ENCODE peak calls at places on chromosomes 4 and X, in four cellular contexts. H, Z, O and V are unnamed samples.
A peak's percentile ranks its signal among the peaks of the same experiment; 100 is the strongest.

GRCh38 chrX:86348669-86349068 is 200.4 kb downstream of the DACH2 start:
- DNase-seq in O (no peak), H (peak; percentile 2), Z (no peak), V (peak; percentile 24)

GRCh38 chr4:59553739-59554126 is 1646.4 kb upstream of the ADGRL3 start:
- DNase-seq in Z (no peak), O (no peak), H (peak; percentile 47), V (peak; percentile 66)

GRCh38 chrX:30714138-30714537 is 60.9 kb downstream of the GK start:
- DNase-seq in O (no peak), H (no peak), Z (no peak), V (no peak)

GRCh38 chr4:17142232-17142711 is 243.8 kb upstream of the LDB2 start:
- DNase-seq in Z (no peak), H (no peak), O (no peak), V (no peak)

GRCh38 chrX:120514236-120514635 is 45.1 kb upstream of the LAMP2 start:
- DNase-seq in H (no peak), O (no peak), Z (peak; percentile 5), V (peak; percentile 32)

GRCh38 chr4:125097729-125098128 is 217.0 kb upstream of the FAT4 start:
- DNase-seq in H (no peak), O (no peak), Z (no peak), V (no peak)

GRCh38 chr4:76198411-76199237 is 15.0 kb downstream of the SCARB2 start:
- DNase-seq in Z (peak; percentile 63), O (peak; percentile 92), H (peak; percentile 87), V (peak; percentile 83)

GRCh38 chrX:638482-639131 is 8.0 kb downstream of the SHOX start:
- DNase-seq in H (no peak), Z (no peak), O (no peak), V (no peak)

GRCh38 chr4:66629927-66630326 is 915.4 kb downstream of the CENPC start:
- DNase-seq in H (no peak), O (no peak), Z (no peak), V (no peak)

GRCh38 chrX:37060999-37061398 is 52.8 kb downstream of the FAM47C start:
- DNase-seq in O (no peak), H (no peak), Z (peak; percentile 11), V (peak; percentile 62)

GRCh38 chrX:13752141-13752540 is 17.6 kb downstream of the OFD1 start:
- DNase-seq in H (no peak), O (no peak), Z (no peak), V (no peak)

GRCh38 chrX:15157624-15158023 is 112.3 kb downstream of the ASB9 start:
- DNase-seq in O (no peak), H (no peak), Z (no peak), V (no peak)

GRCh38 chr4:57342406-57342805 is 232.2 kb upstream of the IGFBP7 start:
- DNase-seq in Z (no peak), O (no peak), H (no peak), V (no peak)

GRCh38 chr4:19693949-19694597 is 557.6 kb upstream of the SLIT2 start:
- DNase-seq in H (peak; percentile 69), Z (no peak), O (no peak), V (no peak)

GRCh38 chrX:53321216-53321942 is 40.0 kb upstream of the IQSEC2 start:
- DNase-seq in Z (peak; percentile 32), H (no peak), O (no peak), V (no peak)

GRCh38 chr4:78661923-78662521 is 110.5 kb downstream of the ANXA3 start:
- DNase-seq in Z (peak; percentile 34), H (no peak), O (no peak), V (no peak)

GRCh38 chrX:63754141-63754859 is 30.7 kb downstream of the ARHGEF9 start:
- DNase-seq in H (no peak), Z (no peak), O (no peak), V (peak; percentile 38)

GRCh38 chr4:39635023-39635422 is 3.6 kb downstream of the SMIM14 start:
- DNase-seq in Z (no peak), H (no peak), O (no peak), V (no peak)

GRCh38 chrX:72540318-72540717 is 32.3 kb downstream of the HDAC8 start:
- DNase-seq in H (no peak), Z (no peak), O (no peak), V (peak; percentile 37)

GRCh38 chr4:11367371-11367770 is 61.3 kb downstream of the HS3ST1 start:
- DNase-seq in O (no peak), Z (no peak), H (no peak), V (no peak)

GRCh38 chrX:133881893-133882292 is 103.5 kb downstream of the GPC3 start:
- DNase-seq in H (peak; percentile 30), O (no peak), Z (no peak), V (no peak)

GRCh38 chr4:478373-478772 is 20.6 kb downstream of the ZNF721 start:
- DNase-seq in Z (no peak), H (no peak), O (no peak), V (no peak)

GRCh38 chr4:121449416-121449815 is 68.6 kb upstream of the QRFPR start:
- DNase-seq in O (no peak), Z (no peak), H (no peak), V (no peak)

GRCh38 chr4:148441986-148442829 is at the start of gene NR3C2:
- DNase-seq in Z (peak; percentile 100), H (peak; percentile 95), O (peak; percentile 73), V (peak; percentile 96)

GRCh38 chrX:37975421-37975820 is 30.9 kb upstream of the SYTL5 start:
- DNase-seq in H (no peak), O (no peak), Z (no peak), V (no peak)

GRCh38 chr4:94442251-94442650 is 9.5 kb upstream of the PDLIM5 start:
- DNase-seq in H (no peak), O (no peak), Z (no peak), V (no peak)

GRCh38 chrX:110051559-110051958 is 48.6 kb downstream of the TMEM164 start:
- DNase-seq in O (no peak), H (no peak), Z (no peak), V (no peak)

GRCh38 chr4:108544504-108544903 is 75.9 kb upstream of the RPL34 start:
- DNase-seq in H (no peak), Z (no peak), O (no peak), V (no peak)

GRCh38 chr4:56215138-56215793 is 172.0 kb downstream of the AASDH start:
- DNase-seq in O (no peak), Z (no peak), H (no peak), V (no peak)

GRCh38 chr4:182929296-182929695 is 12.1 kb upstream of the DCTD start:
- DNase-seq in Z (no peak), H (no peak), O (no peak), V (no peak)

GRCh38 chrX:475926-476723 is 89.4 kb upstream of the PPP2R3B start:
- DNase-seq in Z (no peak), O (no peak), H (no peak), V (no peak)

GRCh38 chrX:134580947-134581346 is 77.3 kb downstream of the PLAC1 start:
- DNase-seq in H (no peak), Z (no peak), O (no peak), V (no peak)

GRCh38 chr4:6470502-6471302 is 1.7 kb downstream of the PPP2R2C start:
- DNase-seq in H (no peak), O (no peak), Z (peak; percentile 49), V (no peak)